ENCODE peak calls at places on chromosomes 12 and 14, in ten cellular contexts. L, Z, U, T, C, R, I, V, A and H are unnamed samples.

GRCh38 chr12:26668230-26668629 is 164.8 kb downstream of the ITPR2 start:
- DNase-seq in I (no peak), U (no peak), L (no peak), C (no peak), Z (no peak), T (no peak), V (no peak), R (no peak), A (no peak), H (no peak)

GRCh38 chr12:52651726-52652261 is at the start of gene KRT2:
- DNase-seq in C (no peak), T (no peak), L (no peak), Z (no peak), A (no peak), U (no peak), V (no peak), R (no peak), I (no peak), H (no peak)

GRCh38 chr14:50773632-50774541 is 57.1 kb downstream of the NIN start:
- DNase-seq in Z (peak; percentile 24), T (peak; percentile 53), R (peak; percentile 70), L (peak; percentile 25), I (no peak), U (no peak), C (peak; percentile 75), V (peak; percentile 62), A (no peak), H (peak; percentile 7)

GRCh38 chr12:124519741-124520140 is 47.7 kb downstream of the NCOR2 start:
- DNase-seq in L (no peak), T (no peak), R (no peak), I (no peak), C (no peak), Z (no peak), U (no peak), V (no peak), A (no peak), H (no peak)

GRCh38 chr12:56521209-56521589 is 421 bp upstream of the RBMS2 start:
- DNase-seq in I (no peak), L (no peak), U (peak; percentile 77), Z (no peak), V (no peak), C (no peak), A (no peak), T (no peak), R (no peak), H (peak; percentile 55)

GRCh38 chr12:75859868-75860267 is 171.7 kb downstream of the PHLDA1 start:
- DNase-seq in L (no peak), T (peak; percentile 60), R (peak; percentile 33), I (no peak), V (no peak), C (no peak), Z (no peak), U (no peak), A (no peak), H (no peak)

GRCh38 chr14:20719777-20720176 is 25.9 kb upstream of the EDDM3A start:
- DNase-seq in A (no peak), R (no peak), T (no peak), C (no peak), Z (no peak), I (no peak), L (no peak), U (no peak), V (no peak), H (no peak)

GRCh38 chr14:58772814-58773620 is 135.3 kb downstream of the DACT1 start:
- DNase-seq in L (peak; percentile 74), V (no peak), T (no peak), A (no peak), Z (no peak), R (no peak), C (peak; percentile 73), U (no peak), I (no peak), H (no peak)

GRCh38 chr12:116123511-116124258 is 153.8 kb downstream of the MED13L start:
- DNase-seq in C (peak; percentile 65), Z (no peak), L (no peak), I (no peak), U (no peak), R (peak; percentile 69), T (peak; percentile 65), V (peak; percentile 55), A (peak; percentile 30), H (peak; percentile 80)